ENCODE peak calls at places on chromosomes 7 and 10, in five cellular contexts. P, Y, G, K and R are unnamed samples.

GRCh38 chr7:101636822-101637623 is 7.9 kb upstream of the MYL10 start:
- DNase-seq in G (no peak), Y (no peak), K (peak), P (no peak), R (no peak)

GRCh38 chr10:35331894-35332640 is 4.2 kb upstream of the CCNY start:
- DNase-seq in K (no peak), G (peak), Y (no peak), P (no peak), R (no peak)

GRCh38 chr10:31774291-31774900 is 154.2 kb downstream of the ARHGAP12 start:
- DNase-seq in Y (no peak), K (no peak), G (peak), P (no peak), R (no peak)

GRCh38 chr7:99120503-99120902 is 23.4 kb downstream of the SMURF1 start:
- DNase-seq in G (peak), K (no peak), P (no peak), Y (no peak), R (no peak)

GRCh38 chr10:36946598-36946997 is 178.8 kb upstream of the ANKRD30A start:
- DNase-seq in K (no peak), Y (no peak), P (no peak), G (no peak), R (no peak)

GRCh38 chr10:3365630-3366029 is 193.0 kb upstream of the PITRM1 start:
- DNase-seq in Y (no peak), P (no peak), K (no peak), G (no peak), R (no peak)

GRCh38 chr7:92178928-92179373 is at the start of gene LRRD1:
- DNase-seq in K (peak), G (peak), P (peak), Y (peak), R (peak)

GRCh38 chr10:60846173-60846572 is 67.9 kb downstream of the CDK1 start:
- DNase-seq in G (peak), P (no peak), K (no peak), Y (no peak), R (no peak)

GRCh38 chr10:123997486-123998196 is 95.8 kb downstream of the CHST15 start:
- DNase-seq in G (peak), P (no peak), Y (no peak), K (peak), R (no peak)

GRCh38 chr10:48439581-48440041 is 133.1 kb downstream of the MAPK8 start:
- DNase-seq in G (peak), Y (no peak), K (peak), P (no peak), R (no peak)

GRCh38 chr7:148916186-148916585 is 32.1 kb upstream of the EZH2 start:
- DNase-seq in Y (no peak), G (peak), K (no peak), P (no peak), R (no peak)

GRCh38 chr10:11448190-11448544 is 163.3 kb downstream of the USP6NL start:
- DNase-seq in G (no peak), K (no peak), P (no peak), Y (no peak), R (no peak)

GRCh38 chr10:43287056-43288007 is 20.5 kb upstream of the RASGEF1A start:
- DNase-seq in Y (peak), G (no peak), P (no peak), K (peak), R (no peak)

GRCh38 chr10:116767235-116767634 is 24.9 kb upstream of the HSPA12A start:
- DNase-seq in P (no peak), K (no peak), G (no peak), Y (no peak), R (peak)

GRCh38 chr10:129894721-129895120 is 69.4 kb downstream of the EBF3 start:
- DNase-seq in G (no peak), P (no peak), K (no peak), Y (no peak), R (no peak)

GRCh38 chr10:7408494-7409044 is 2.3 kb downstream of the SFMBT2 start:
- DNase-seq in K (peak), Y (peak), P (no peak), G (peak), R (peak)

GRCh38 chr7:158740013-158740656 is 35.5 kb upstream of the NCAPG2 start:
- DNase-seq in Y (no peak), P (no peak), K (no peak), G (peak), R (peak)

GRCh38 chr10:69446650-69447151 is 4.6 kb upstream of the TSPAN15 start:
- DNase-seq in G (peak), P (no peak), Y (no peak), K (no peak), R (no peak)

GRCh38 chr7:47295606-47296005 is 286.3 kb downstream of the TNS3 start:
- DNase-seq in P (no peak), G (no peak), K (no peak), Y (no peak), R (no peak)

GRCh38 chr7:147586526-147586925 is 1004.0 kb upstream of the C7orf33 start:
- DNase-seq in P (no peak), K (no peak), G (no peak), Y (no peak), R (no peak)

GRCh38 chr10:608331-609265 is 80.9 kb downstream of the DIP2C start:
- DNase-seq in K (no peak), P (no peak), Y (no peak), G (peak), R (no peak)

GRCh38 chr10:133422821-133423771 is 1.3 kb downstream of the SPRN start:
- DNase-seq in Y (no peak), P (no peak), K (peak), G (no peak), R (no peak)

GRCh38 chr7:144407266-144407931 is 3.9 kb upstream of the NOBOX start:
- DNase-seq in G (no peak), Y (no peak), P (no peak), K (no peak), R (no peak)

GRCh38 chr10:25048463-25048862 is 32.1 kb downstream of the THNSL1 start:
- DNase-seq in G (no peak), P (no peak), K (no peak), Y (no peak), R (no peak)

GRCh38 chr10:31030216-31030615 is 1.4 kb downstream of the ZNF438 start:
- DNase-seq in G (peak), Y (no peak), P (no peak), K (no peak), R (no peak)

DNA sequence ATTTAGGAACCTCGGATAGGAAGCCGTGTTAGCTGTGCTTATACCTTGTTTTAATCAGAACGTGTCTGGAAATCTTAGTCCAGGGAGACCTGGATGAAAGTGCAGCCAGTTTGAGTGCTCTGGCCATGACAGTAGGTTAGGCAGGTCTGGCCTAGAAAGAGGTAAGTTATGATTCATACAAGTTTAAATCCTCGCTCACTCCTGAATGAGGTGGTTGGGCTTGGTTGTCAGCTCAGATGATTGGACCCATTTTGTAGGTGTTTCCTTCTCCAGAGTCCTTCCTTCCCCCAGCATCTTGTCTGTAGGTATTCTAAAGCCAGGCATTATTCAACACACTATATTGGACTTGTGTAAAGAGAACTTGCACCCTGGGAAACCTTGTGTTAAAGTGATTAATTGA is 561.9 kb upstream of the GALNT17 start:
- DNase-seq in K (no peak), Y (no peak), G (no peak), P (no peak), R (no peak)
- H3K27ac ChIP-seq in K (peak), Y (no peak), G (no peak), P (no peak), R (no peak)

GRCh38 chr10:21084700-21085099 is 187.6 kb upstream of the NEBL start:
- DNase-seq in Y (no peak), G (no peak), K (no peak), P (no peak), R (no peak)
- H3K27ac ChIP-seq in Y (no peak), G (no peak), K (no peak), P (no peak), R (no peak)

DNA sequence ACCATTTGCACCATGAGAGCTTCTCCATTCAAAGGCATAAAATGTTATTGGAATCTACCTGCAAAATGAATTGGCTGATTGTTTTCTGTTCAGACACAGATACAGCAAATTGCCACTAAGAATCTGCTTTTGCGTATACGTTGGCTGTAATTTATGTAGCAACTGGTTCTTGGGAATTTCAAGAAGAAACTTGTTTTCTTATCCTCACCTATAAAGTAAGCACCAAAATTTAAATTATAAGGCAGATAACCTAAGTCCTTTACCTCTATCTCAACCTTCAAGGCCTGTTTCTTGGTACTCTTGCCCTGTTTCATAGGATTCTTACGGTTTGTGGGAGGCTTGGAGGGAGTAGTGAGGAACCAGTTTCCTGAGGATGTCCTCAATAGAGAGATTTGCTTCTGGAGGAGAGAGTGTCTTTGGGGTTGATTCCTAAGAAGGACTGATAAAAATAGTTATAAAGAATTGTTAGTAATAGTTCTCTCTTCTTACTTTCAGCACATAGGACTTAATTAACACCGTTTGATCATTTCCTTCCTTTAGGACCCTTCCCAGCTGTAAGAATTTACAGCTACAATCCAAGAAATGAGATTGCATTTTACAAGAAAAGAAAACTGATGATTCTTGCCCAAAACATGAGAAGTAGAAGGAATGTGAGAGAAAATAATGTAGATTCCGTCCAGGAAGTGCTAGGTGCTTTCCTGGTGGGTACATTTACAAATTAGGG is 2.0 kb downstream of the STAMBPL1 start:
- DNase-seq in P (no peak), K (no peak), G (no peak), Y (no peak), R (no peak)
- H3K27ac ChIP-seq in P (peak), K (peak), G (peak), Y (peak), R (peak)

GRCh38 chr7:90346326-90347125 is at the start of gene GTPBP10:
- DNase-seq in K (peak), P (peak), G (peak), Y (peak), R (peak)

GRCh38 chr7:90345016-90345415 is 1.5 kb upstream of the GTPBP10 start:
- DNase-seq in Y (no peak), K (no peak), G (no peak), P (no peak), R (no peak)

GRCh38 chr7:90345548-90346319 is 782 bp upstream of the GTPBP10 start:
- DNase-seq in K (no peak), G (peak), P (no peak), Y (no peak), R (no peak)

GRCh38 chr7:90349305-90349704 is 2.8 kb downstream of the GTPBP10 start:
- DNase-seq in G (no peak), P (no peak), Y (no peak), K (no peak), R (no peak)

DNA sequence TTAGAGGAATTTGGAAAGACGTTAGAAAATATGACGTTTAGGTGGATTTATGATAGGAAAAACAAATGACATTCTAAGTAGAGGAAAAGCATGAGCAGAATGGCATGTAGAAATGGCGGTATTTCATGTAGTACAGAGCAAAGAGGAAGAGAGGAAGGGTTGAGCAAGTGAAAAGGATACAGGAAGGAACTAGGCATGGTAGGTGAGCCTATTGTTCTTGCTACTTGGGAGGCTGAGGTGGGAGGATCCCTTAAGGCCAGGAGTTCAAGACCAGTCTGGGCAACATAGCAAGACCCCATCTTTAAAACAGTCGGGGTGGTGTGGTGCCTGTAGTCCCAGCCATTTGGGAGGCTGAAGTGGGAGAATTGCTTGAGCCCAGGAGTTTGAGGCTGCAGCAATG is 1.2 kb downstream of the GTPBP10 start:
- DNase-seq in P (no peak), Y (no peak), K (no peak), G (no peak), R (no peak)
- H3K27ac ChIP-seq in P (no peak), Y (no peak), K (no peak), G (no peak), R (no peak)

GRCh38 chr7:1544896-1545416 is 11.0 kb downstream of the TMEM184A start:
- DNase-seq in P (no peak), Y (no peak), G (no peak), K (no peak), R (no peak)

GRCh38 chr7:1543826-1544177 is 12.2 kb downstream of the TMEM184A start:
- DNase-seq in P (no peak), Y (no peak), K (no peak), G (no peak), R (no peak)

GRCh38 chr7:1542841-1543747 is 12.6 kb downstream of the MAFK start:
- DNase-seq in K (no peak), G (no peak), P (no peak), Y (no peak), R (no peak)

GRCh38 chr7:1545417-1546246 is 10.4 kb downstream of the TMEM184A start:
- DNase-seq in K (no peak), P (no peak), Y (no peak), G (no peak), R (no peak)

DNA sequence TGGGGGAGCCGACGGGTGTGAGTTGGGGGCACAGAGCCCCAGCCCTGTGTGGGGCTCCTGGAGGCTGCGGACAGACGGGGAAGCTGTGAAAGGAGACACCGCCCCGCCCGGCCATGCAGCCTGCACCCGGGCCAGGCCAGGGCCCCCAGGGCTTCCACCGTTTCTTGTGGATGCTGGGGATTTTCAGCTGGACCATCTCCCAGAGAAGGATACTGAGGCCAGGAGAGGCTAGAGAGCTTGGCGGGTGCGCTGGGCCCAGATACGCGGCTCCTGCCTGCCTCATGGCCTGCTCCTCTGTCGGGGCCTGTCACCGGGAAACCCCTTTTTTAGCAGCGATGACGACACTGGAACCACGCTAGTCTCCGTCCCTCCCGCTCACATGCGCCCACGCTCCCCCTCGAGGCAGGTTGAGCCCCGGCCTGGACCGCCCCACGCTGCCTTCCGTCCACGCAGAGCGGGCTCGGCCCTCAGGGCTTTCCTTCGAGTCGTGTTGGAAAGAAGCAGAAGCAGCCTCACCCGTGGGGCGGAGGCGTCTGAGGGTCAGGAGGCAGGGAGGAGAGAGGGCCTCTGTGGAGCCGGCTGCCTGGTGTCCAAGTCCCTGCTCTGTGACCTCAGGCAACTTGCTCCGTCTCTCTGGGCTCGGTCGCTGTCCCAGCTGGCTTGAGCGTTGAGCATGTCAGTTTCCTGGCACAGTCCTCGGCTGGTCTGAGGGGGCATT is 11.7 kb downstream of the TMEM184A start:
- DNase-seq in G (no peak), K (no peak), P (no peak), Y (no peak), R (no peak)
- H3K27ac ChIP-seq in G (no peak), K (no peak), P (no peak), Y (peak), R (no peak)

GRCh38 chr10:122373713-122374112 is 795 bp upstream of the PLEKHA1 start:
- DNase-seq in K (no peak), P (no peak), G (peak), Y (no peak), R (no peak)
- H3K27ac ChIP-seq in K (peak), P (peak), G (peak), Y (peak), R (peak)

GRCh38 chr7:124765401-124766352 is at the start of gene GPR37:
- DNase-seq in P (no peak), K (peak), G (peak), Y (peak), R (peak)
- H3K27ac ChIP-seq in P (no peak), K (peak), G (peak), Y (peak), R (peak)